ENCODE peak calls at places on chromosomes 16 and 17, in eight cellular contexts. One of them, this sample, is unnamed.

GRCh38 chr17:74813793-74814192 is 37.6 kb upstream of the NAT9 start:
- DNase-seq in thoracic aorta: no peak
- DNase-seq in NCI-H1105 treated with DMSO at 0.1 percent for 48 hours: no peak
- DNase-seq in GM04504: no peak
- DNase-seq in T-helper 2 cell: no peak
- DNase-seq in stimulated activated CD8-positive, alpha-beta memory T cell treated with anti-CD3 and anti-CD28 coated beads, Interleukin-15, amount 100 ng/mL, for 4 hours: no peak
- DNase-seq in RCC 7860: no peak
- DNase-seq in hypothalamus: no peak
- DNase-seq in this sample: no peak

GRCh38 chr17:229945-230235 is 48.4 kb upstream of the DOC2B start:
- DNase-seq in thoracic aorta: no peak
- DNase-seq in NCI-H1105 treated with DMSO at 0.1 percent for 48 hours: no peak
- DNase-seq in GM04504: no peak
- DNase-seq in T-helper 2 cell: no peak
- DNase-seq in stimulated activated CD8-positive, alpha-beta memory T cell treated with anti-CD3 and anti-CD28 coated beads, Interleukin-15, amount 100 ng/mL, for 4 hours: no peak
- DNase-seq in RCC 7860: no peak
- DNase-seq in hypothalamus: no peak
- DNase-seq in this sample: no peak

GRCh38 chr17:83193336-83194188 is 114.2 kb downstream of the METRNL start:
- DNase-seq in thoracic aorta: no peak
- DNase-seq in NCI-H1105 treated with DMSO at 0.1 percent for 48 hours: no peak
- DNase-seq in GM04504: no peak
- DNase-seq in T-helper 2 cell: peak; percentile 6
- DNase-seq in stimulated activated CD8-positive, alpha-beta memory T cell treated with anti-CD3 and anti-CD28 coated beads, Interleukin-15, amount 100 ng/mL, for 4 hours: no peak
- DNase-seq in RCC 7860: peak; percentile 18
- DNase-seq in hypothalamus: no peak
- DNase-seq in this sample: no peak

GRCh38 chr16:11258553-11259287 is 2.7 kb upstream of the SOCS1 start:
- DNase-seq in thoracic aorta: no peak
- DNase-seq in NCI-H1105 treated with DMSO at 0.1 percent for 48 hours: no peak
- DNase-seq in GM04504: no peak
- DNase-seq in T-helper 2 cell: no peak
- DNase-seq in stimulated activated CD8-positive, alpha-beta memory T cell treated with anti-CD3 and anti-CD28 coated beads, Interleukin-15, amount 100 ng/mL, for 4 hours: no peak
- DNase-seq in RCC 7860: no peak
- DNase-seq in hypothalamus: no peak
- DNase-seq in this sample: no peak

GRCh38 chr16:48029768-48030167 is 126.0 kb downstream of the ABCC12 start:
- DNase-seq in thoracic aorta: no peak
- DNase-seq in NCI-H1105 treated with DMSO at 0.1 percent for 48 hours: no peak
- DNase-seq in GM04504: no peak
- DNase-seq in T-helper 2 cell: no peak
- DNase-seq in stimulated activated CD8-positive, alpha-beta memory T cell treated with anti-CD3 and anti-CD28 coated beads, Interleukin-15, amount 100 ng/mL, for 4 hours: no peak
- DNase-seq in RCC 7860: no peak
- DNase-seq in hypothalamus: no peak
- DNase-seq in this sample: no peak

GRCh38 chr16:80151706-80152073 is 389.1 kb upstream of the DYNLRB2 start:
- DNase-seq in thoracic aorta: no peak
- DNase-seq in NCI-H1105 treated with DMSO at 0.1 percent for 48 hours: no peak
- DNase-seq in GM04504: no peak
- DNase-seq in T-helper 2 cell: no peak
- DNase-seq in stimulated activated CD8-positive, alpha-beta memory T cell treated with anti-CD3 and anti-CD28 coated beads, Interleukin-15, amount 100 ng/mL, for 4 hours: no peak
- DNase-seq in RCC 7860: no peak
- DNase-seq in hypothalamus: no peak
- DNase-seq in this sample: no peak

GRCh38 chr16:15502041-15502725 is 67.8 kb downstream of the BMERB1 start:
- DNase-seq in thoracic aorta: no peak
- DNase-seq in NCI-H1105 treated with DMSO at 0.1 percent for 48 hours: no peak
- DNase-seq in GM04504: peak; percentile 81
- DNase-seq in T-helper 2 cell: no peak
- DNase-seq in stimulated activated CD8-positive, alpha-beta memory T cell treated with anti-CD3 and anti-CD28 coated beads, Interleukin-15, amount 100 ng/mL, for 4 hours: no peak
- DNase-seq in RCC 7860: peak; percentile 96
- DNase-seq in hypothalamus: no peak
- DNase-seq in this sample: no peak

GRCh38 chr16:77794586-77794985 is 6.2 kb downstream of the VAT1L start:
- DNase-seq in thoracic aorta: no peak
- DNase-seq in NCI-H1105 treated with DMSO at 0.1 percent for 48 hours: no peak
- DNase-seq in GM04504: peak; percentile 60
- DNase-seq in T-helper 2 cell: no peak
- DNase-seq in stimulated activated CD8-positive, alpha-beta memory T cell treated with anti-CD3 and anti-CD28 coated beads, Interleukin-15, amount 100 ng/mL, for 4 hours: no peak
- DNase-seq in RCC 7860: peak; percentile 8
- DNase-seq in hypothalamus: no peak
- DNase-seq in this sample: no peak

GRCh38 chr16:83215417-83216001 is 588.7 kb downstream of the CDH13 start:
- DNase-seq in thoracic aorta: no peak
- DNase-seq in NCI-H1105 treated with DMSO at 0.1 percent for 48 hours: no peak
- DNase-seq in GM04504: no peak
- DNase-seq in T-helper 2 cell: peak; percentile 12
- DNase-seq in stimulated activated CD8-positive, alpha-beta memory T cell treated with anti-CD3 and anti-CD28 coated beads, Interleukin-15, amount 100 ng/mL, for 4 hours: no peak
- DNase-seq in RCC 7860: peak; percentile 13
- DNase-seq in hypothalamus: no peak
- DNase-seq in this sample: peak; percentile 2

GRCh38 chr17:65855245-65855644 is 293.8 kb upstream of the AXIN2 start:
- DNase-seq in thoracic aorta: no peak
- DNase-seq in NCI-H1105 treated with DMSO at 0.1 percent for 48 hours: no peak
- DNase-seq in GM04504: no peak
- DNase-seq in T-helper 2 cell: no peak
- DNase-seq in stimulated activated CD8-positive, alpha-beta memory T cell treated with anti-CD3 and anti-CD28 coated beads, Interleukin-15, amount 100 ng/mL, for 4 hours: no peak
- DNase-seq in RCC 7860: peak; percentile 77
- DNase-seq in hypothalamus: no peak
- DNase-seq in this sample: no peak

GRCh38 chr17:4834621-4835020 is 1.5 kb downstream of the MINK1 start:
- DNase-seq in thoracic aorta: no peak
- DNase-seq in NCI-H1105 treated with DMSO at 0.1 percent for 48 hours: no peak
- DNase-seq in GM04504: no peak
- DNase-seq in T-helper 2 cell: no peak
- DNase-seq in stimulated activated CD8-positive, alpha-beta memory T cell treated with anti-CD3 and anti-CD28 coated beads, Interleukin-15, amount 100 ng/mL, for 4 hours: no peak
- DNase-seq in RCC 7860: no peak
- DNase-seq in hypothalamus: no peak
- DNase-seq in this sample: no peak

GRCh38 chr16:65229191-65229662 is 107.4 kb upstream of the CDH11 start:
- DNase-seq in thoracic aorta: no peak
- DNase-seq in NCI-H1105 treated with DMSO at 0.1 percent for 48 hours: no peak
- DNase-seq in GM04504: peak; percentile 3
- DNase-seq in T-helper 2 cell: no peak
- DNase-seq in stimulated activated CD8-positive, alpha-beta memory T cell treated with anti-CD3 and anti-CD28 coated beads, Interleukin-15, amount 100 ng/mL, for 4 hours: no peak
- DNase-seq in RCC 7860: no peak
- DNase-seq in hypothalamus: no peak
- DNase-seq in this sample: no peak

GRCh38 chr17:978110-979093 is 1.2 kb downstream of the NXN start:
- DNase-seq in thoracic aorta: no peak
- DNase-seq in NCI-H1105 treated with DMSO at 0.1 percent for 48 hours: no peak
- DNase-seq in GM04504: no peak
- DNase-seq in T-helper 2 cell: no peak
- DNase-seq in stimulated activated CD8-positive, alpha-beta memory T cell treated with anti-CD3 and anti-CD28 coated beads, Interleukin-15, amount 100 ng/mL, for 4 hours: no peak
- DNase-seq in RCC 7860: no peak
- DNase-seq in hypothalamus: no peak
- DNase-seq in this sample: peak; percentile 65

GRCh38 chr17:66523378-66524174 is 221.2 kb downstream of the PRKCA start:
- DNase-seq in thoracic aorta: no peak
- DNase-seq in NCI-H1105 treated with DMSO at 0.1 percent for 48 hours: no peak
- DNase-seq in GM04504: no peak
- DNase-seq in T-helper 2 cell: no peak
- DNase-seq in stimulated activated CD8-positive, alpha-beta memory T cell treated with anti-CD3 and anti-CD28 coated beads, Interleukin-15, amount 100 ng/mL, for 4 hours: no peak
- DNase-seq in RCC 7860: no peak
- DNase-seq in hypothalamus: no peak
- DNase-seq in this sample: peak; percentile 23

GRCh38 chr16:853306-853705 is 52.8 kb upstream of the GNG13 start:
- DNase-seq in thoracic aorta: no peak
- DNase-seq in NCI-H1105 treated with DMSO at 0.1 percent for 48 hours: no peak
- DNase-seq in GM04504: no peak
- DNase-seq in T-helper 2 cell: no peak
- DNase-seq in stimulated activated CD8-positive, alpha-beta memory T cell treated with anti-CD3 and anti-CD28 coated beads, Interleukin-15, amount 100 ng/mL, for 4 hours: no peak
- DNase-seq in RCC 7860: no peak
- DNase-seq in hypothalamus: no peak
- DNase-seq in this sample: no peak

GRCh38 chr16:10326647-10327046 is 59.2 kb upstream of the ATF7IP2 start:
- DNase-seq in thoracic aorta: no peak
- DNase-seq in NCI-H1105 treated with DMSO at 0.1 percent for 48 hours: no peak
- DNase-seq in GM04504: no peak
- DNase-seq in T-helper 2 cell: no peak
- DNase-seq in stimulated activated CD8-positive, alpha-beta memory T cell treated with anti-CD3 and anti-CD28 coated beads, Interleukin-15, amount 100 ng/mL, for 4 hours: no peak
- DNase-seq in RCC 7860: no peak
- DNase-seq in hypothalamus: no peak
- DNase-seq in this sample: no peak

GRCh38 chr17:9308069-9308468 is 267.6 kb downstream of the STX8 start:
- DNase-seq in thoracic aorta: no peak
- DNase-seq in NCI-H1105 treated with DMSO at 0.1 percent for 48 hours: no peak
- DNase-seq in GM04504: no peak
- DNase-seq in T-helper 2 cell: no peak
- DNase-seq in stimulated activated CD8-positive, alpha-beta memory T cell treated with anti-CD3 and anti-CD28 coated beads, Interleukin-15, amount 100 ng/mL, for 4 hours: no peak
- DNase-seq in RCC 7860: no peak
- DNase-seq in hypothalamus: no peak
- DNase-seq in this sample: no peak

GRCh38 chr17:73784015-73784603 is 139.9 kb upstream of the SDK2 start:
- DNase-seq in thoracic aorta: no peak
- DNase-seq in NCI-H1105 treated with DMSO at 0.1 percent for 48 hours: peak; percentile 24
- DNase-seq in GM04504: no peak
- DNase-seq in T-helper 2 cell: no peak
- DNase-seq in stimulated activated CD8-positive, alpha-beta memory T cell treated with anti-CD3 and anti-CD28 coated beads, Interleukin-15, amount 100 ng/mL, for 4 hours: no peak
- DNase-seq in RCC 7860: no peak
- DNase-seq in hypothalamus: no peak
- DNase-seq in this sample: peak; percentile 55

GRCh38 chr17:40646791-40647548 is 648 bp downstream of the SMARCE1 start:
- DNase-seq in thoracic aorta: no peak
- DNase-seq in NCI-H1105 treated with DMSO at 0.1 percent for 48 hours: peak; percentile 24
- DNase-seq in GM04504: no peak
- DNase-seq in T-helper 2 cell: no peak
- DNase-seq in stimulated activated CD8-positive, alpha-beta memory T cell treated with anti-CD3 and anti-CD28 coated beads, Interleukin-15, amount 100 ng/mL, for 4 hours: no peak
- DNase-seq in RCC 7860: peak; percentile 21
- DNase-seq in hypothalamus: no peak
- DNase-seq in this sample: peak; percentile 77

GRCh38 chr16:4511441-4512082 is 27.0 kb downstream of the CDIP1 start:
- DNase-seq in thoracic aorta: no peak
- DNase-seq in NCI-H1105 treated with DMSO at 0.1 percent for 48 hours: peak; percentile 31
- DNase-seq in GM04504: no peak
- DNase-seq in T-helper 2 cell: no peak
- DNase-seq in stimulated activated CD8-positive, alpha-beta memory T cell treated with anti-CD3 and anti-CD28 coated beads, Interleukin-15, amount 100 ng/mL, for 4 hours: no peak
- DNase-seq in RCC 7860: peak; percentile 13
- DNase-seq in hypothalamus: no peak
- DNase-seq in this sample: peak; percentile 56

GRCh38 chr16:30841332-30841731 is 52.5 kb downstream of the BCL7C start:
- DNase-seq in thoracic aorta: no peak
- DNase-seq in NCI-H1105 treated with DMSO at 0.1 percent for 48 hours: no peak
- DNase-seq in GM04504: no peak
- DNase-seq in T-helper 2 cell: no peak
- DNase-seq in stimulated activated CD8-positive, alpha-beta memory T cell treated with anti-CD3 and anti-CD28 coated beads, Interleukin-15, amount 100 ng/mL, for 4 hours: no peak
- DNase-seq in RCC 7860: no peak
- DNase-seq in hypothalamus: no peak
- DNase-seq in this sample: no peak

GRCh38 chr17:50511058-50511457 is 2.8 kb downstream of the MYCBPAP start:
- DNase-seq in thoracic aorta: no peak
- DNase-seq in NCI-H1105 treated with DMSO at 0.1 percent for 48 hours: no peak
- DNase-seq in GM04504: no peak
- DNase-seq in T-helper 2 cell: no peak
- DNase-seq in stimulated activated CD8-positive, alpha-beta memory T cell treated with anti-CD3 and anti-CD28 coated beads, Interleukin-15, amount 100 ng/mL, for 4 hours: no peak
- DNase-seq in RCC 7860: no peak
- DNase-seq in hypothalamus: no peak
- DNase-seq in this sample: peak; percentile 35

GRCh38 chr16:1216681-1217400 is 8.2 kb downstream of the TPSG1 start:
- DNase-seq in thoracic aorta: no peak
- DNase-seq in NCI-H1105 treated with DMSO at 0.1 percent for 48 hours: no peak
- DNase-seq in GM04504: no peak
- DNase-seq in T-helper 2 cell: no peak
- DNase-seq in stimulated activated CD8-positive, alpha-beta memory T cell treated with anti-CD3 and anti-CD28 coated beads, Interleukin-15, amount 100 ng/mL, for 4 hours: no peak
- DNase-seq in RCC 7860: no peak
- DNase-seq in hypothalamus: no peak
- DNase-seq in this sample: no peak

GRCh38 chr16:4517812-4518211 is 20.8 kb downstream of the CDIP1 start:
- DNase-seq in thoracic aorta: no peak
- DNase-seq in NCI-H1105 treated with DMSO at 0.1 percent for 48 hours: peak; percentile 1
- DNase-seq in GM04504: no peak
- DNase-seq in T-helper 2 cell: no peak
- DNase-seq in stimulated activated CD8-positive, alpha-beta memory T cell treated with anti-CD3 and anti-CD28 coated beads, Interleukin-15, amount 100 ng/mL, for 4 hours: no peak
- DNase-seq in RCC 7860: no peak
- DNase-seq in hypothalamus: no peak
- DNase-seq in this sample: peak; percentile 74

GRCh38 chr17:4949321-4950074 is 1.2 kb upstream of the PFN1 start:
- DNase-seq in thoracic aorta: no peak
- DNase-seq in NCI-H1105 treated with DMSO at 0.1 percent for 48 hours: peak; percentile 62
- DNase-seq in GM04504: no peak
- DNase-seq in T-helper 2 cell: peak; percentile 46
- DNase-seq in stimulated activated CD8-positive, alpha-beta memory T cell treated with anti-CD3 and anti-CD28 coated beads, Interleukin-15, amount 100 ng/mL, for 4 hours: peak; percentile 67
- DNase-seq in RCC 7860: peak; percentile 67
- DNase-seq in hypothalamus: no peak
- DNase-seq in this sample: peak; percentile 81

GRCh38 chr16:19094542-19095365 is 19.0 kb upstream of the ITPRIPL2 start:
- DNase-seq in thoracic aorta: no peak
- DNase-seq in NCI-H1105 treated with DMSO at 0.1 percent for 48 hours: no peak
- DNase-seq in GM04504: no peak
- DNase-seq in T-helper 2 cell: no peak
- DNase-seq in stimulated activated CD8-positive, alpha-beta memory T cell treated with anti-CD3 and anti-CD28 coated beads, Interleukin-15, amount 100 ng/mL, for 4 hours: no peak
- DNase-seq in RCC 7860: no peak
- DNase-seq in hypothalamus: no peak
- DNase-seq in this sample: peak; percentile 34

GRCh38 chr17:61689610-61690180 is 98.7 kb upstream of the NACA2 start:
- DNase-seq in thoracic aorta: no peak
- DNase-seq in NCI-H1105 treated with DMSO at 0.1 percent for 48 hours: no peak
- DNase-seq in GM04504: no peak
- DNase-seq in T-helper 2 cell: no peak
- DNase-seq in stimulated activated CD8-positive, alpha-beta memory T cell treated with anti-CD3 and anti-CD28 coated beads, Interleukin-15, amount 100 ng/mL, for 4 hours: no peak
- DNase-seq in RCC 7860: no peak
- DNase-seq in hypothalamus: no peak
- DNase-seq in this sample: no peak

GRCh38 chr17:40564195-40564882 is 933 bp downstream of the CCR7 start:
- DNase-seq in thoracic aorta: no peak
- DNase-seq in NCI-H1105 treated with DMSO at 0.1 percent for 48 hours: no peak
- DNase-seq in GM04504: no peak
- DNase-seq in T-helper 2 cell: no peak
- DNase-seq in stimulated activated CD8-positive, alpha-beta memory T cell treated with anti-CD3 and anti-CD28 coated beads, Interleukin-15, amount 100 ng/mL, for 4 hours: no peak
- DNase-seq in RCC 7860: no peak
- DNase-seq in hypothalamus: no peak
- DNase-seq in this sample: no peak